ENCODE peak calls at places on chromosomes 6 and 20, in five cellular contexts. One of them, this sample, is unnamed.

GRCh38 chr20:45044601-45045000 is 56.3 kb downstream of the KCNS1 start:
- DNase-seq in H1: no peak
- DNase-seq in neuronal stem cell: no peak
- DNase-seq in mesenchymal stem cell: no peak
- DNase-seq in trophoblast cell: no peak
- DNase-seq in this sample: no peak

GRCh38 chr20:25085756-25086495 is 4.0 kb upstream of the VSX1 start:
- DNase-seq in trophoblast cell: no peak
- DNase-seq in mesenchymal stem cell: no peak
- DNase-seq in neuronal stem cell: no peak
- DNase-seq in H1: no peak
- DNase-seq in this sample: peak

GRCh38 chr20:47875302-47876025 is 90.2 kb upstream of the SULF2 start:
- DNase-seq in mesenchymal stem cell: peak
- DNase-seq in trophoblast cell: no peak
- DNase-seq in neuronal stem cell: no peak
- DNase-seq in H1: no peak
- DNase-seq in this sample: no peak

GRCh38 chr6:154969796-154970195 is 25.3 kb upstream of the TIAM2 start:
- DNase-seq in mesenchymal stem cell: peak
- DNase-seq in trophoblast cell: no peak
- DNase-seq in neuronal stem cell: no peak
- DNase-seq in H1: no peak
- DNase-seq in this sample: no peak

GRCh38 chr20:37543828-37544227 is 16.2 kb upstream of the BLCAP start:
- DNase-seq in H1: no peak
- DNase-seq in mesenchymal stem cell: peak
- DNase-seq in trophoblast cell: peak
- DNase-seq in neuronal stem cell: no peak
- DNase-seq in this sample: peak

GRCh38 chr6:20402181-20403079 is 751 bp downstream of the E2F3 start:
- DNase-seq in neuronal stem cell: peak
- DNase-seq in H1: peak
- DNase-seq in trophoblast cell: peak
- DNase-seq in mesenchymal stem cell: peak
- DNase-seq in this sample: peak

GRCh38 chr6:11094411-11094851 is 797 bp downstream of the SMIM13 start:
- DNase-seq in H1: peak
- DNase-seq in trophoblast cell: peak
- DNase-seq in mesenchymal stem cell: peak
- DNase-seq in neuronal stem cell: peak
- DNase-seq in this sample: peak

GRCh38 chr6:137910424-137910834 is 43.4 kb downstream of the TNFAIP3 start:
- DNase-seq in trophoblast cell: no peak
- DNase-seq in neuronal stem cell: no peak
- DNase-seq in H1: no peak
- DNase-seq in mesenchymal stem cell: no peak
- DNase-seq in this sample: no peak

GRCh38 chr6:133939778-133940667 is 13.0 kb upstream of the TBPL1 start:
- DNase-seq in trophoblast cell: peak
- DNase-seq in mesenchymal stem cell: no peak
- DNase-seq in neuronal stem cell: no peak
- DNase-seq in H1: no peak
- DNase-seq in this sample: no peak

GRCh38 chr20:25484224-25484846 is 76.9 kb downstream of the GINS1 start:
- DNase-seq in neuronal stem cell: no peak
- DNase-seq in H1: no peak
- DNase-seq in mesenchymal stem cell: no peak
- DNase-seq in trophoblast cell: no peak
- DNase-seq in this sample: no peak

GRCh38 chr20:4018015-4018748 is 2.8 kb upstream of the RNF24 start:
- DNase-seq in trophoblast cell: peak
- DNase-seq in H1: no peak
- DNase-seq in mesenchymal stem cell: no peak
- DNase-seq in neuronal stem cell: no peak
- DNase-seq in this sample: no peak

GRCh38 chr20:20869161-20869560 is 156.7 kb upstream of the RALGAPA2 start:
- DNase-seq in mesenchymal stem cell: no peak
- DNase-seq in neuronal stem cell: no peak
- DNase-seq in H1: no peak
- DNase-seq in trophoblast cell: no peak
- DNase-seq in this sample: no peak

DNA sequence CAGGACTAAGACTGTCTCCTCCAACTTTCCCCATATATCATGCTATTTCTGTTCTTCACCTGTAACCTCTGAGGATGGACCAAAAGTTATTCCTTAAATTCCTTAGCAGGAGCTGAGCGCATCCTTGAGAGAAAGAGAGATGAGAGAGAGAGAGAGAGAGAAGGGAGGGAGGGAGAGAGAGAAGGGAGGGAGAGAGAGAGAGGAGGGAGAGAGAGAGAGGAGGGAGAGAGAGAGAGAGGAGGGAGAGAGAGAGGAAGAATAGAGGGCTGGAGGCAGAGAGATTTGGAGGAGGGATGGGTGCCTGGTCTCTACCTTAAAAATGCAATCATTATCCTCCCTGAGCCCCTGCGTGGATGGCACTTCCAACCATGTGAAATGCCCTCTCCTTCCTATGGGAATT is 73.6 kb downstream of the BMP2 start:
- DNase-seq in mesenchymal stem cell: no peak
- DNase-seq in H1: no peak
- DNase-seq in trophoblast cell: no peak
- DNase-seq in neuronal stem cell: no peak
- DNase-seq in this sample: no peak
- H3K18ac ChIP-seq in mesenchymal stem cell: no peak
- H3K18ac ChIP-seq in H1: no peak
- H3K18ac ChIP-seq in trophoblast cell: no peak
- H3K18ac ChIP-seq in neuronal stem cell: no peak
- H3K18ac ChIP-seq in this sample: no peak

GRCh38 chr20:34527016-34527415 is 10.8 kb downstream of the DYNLRB1 start:
- DNase-seq in mesenchymal stem cell: no peak
- DNase-seq in H1: no peak
- DNase-seq in neuronal stem cell: no peak
- DNase-seq in trophoblast cell: no peak
- DNase-seq in this sample: no peak

GRCh38 chr20:34526466-34526865 is 10.2 kb downstream of the DYNLRB1 start:
- DNase-seq in mesenchymal stem cell: peak
- DNase-seq in trophoblast cell: no peak
- DNase-seq in H1: no peak
- DNase-seq in neuronal stem cell: no peak
- DNase-seq in this sample: no peak

GRCh38 chr20:34525709-34526416 is 9.6 kb downstream of the DYNLRB1 start:
- DNase-seq in neuronal stem cell: no peak
- DNase-seq in trophoblast cell: peak
- DNase-seq in mesenchymal stem cell: peak
- DNase-seq in H1: no peak
- DNase-seq in this sample: no peak

GRCh38 chr20:34524426-34524825 is 8.2 kb downstream of the DYNLRB1 start:
- DNase-seq in mesenchymal stem cell: no peak
- DNase-seq in H1: peak
- DNase-seq in trophoblast cell: no peak
- DNase-seq in neuronal stem cell: no peak
- DNase-seq in this sample: no peak

DNA sequence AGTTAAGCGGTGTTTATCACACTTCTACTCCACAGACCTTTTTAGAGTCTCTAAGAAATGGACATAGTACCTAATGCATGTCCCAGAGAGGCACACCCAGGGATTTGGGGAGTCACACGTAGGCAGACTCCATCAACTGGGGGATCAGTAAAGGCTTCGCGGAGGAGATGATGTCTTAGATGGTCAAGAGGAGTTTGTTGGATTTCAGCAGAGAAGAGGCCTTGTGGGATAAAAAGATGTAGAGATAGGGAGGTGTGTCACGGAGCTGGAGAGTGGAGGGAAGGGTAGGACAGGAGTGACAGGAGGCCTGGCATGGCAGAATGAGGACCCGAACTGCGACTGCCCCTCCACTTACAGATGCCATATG is 9.1 kb downstream of the DYNLRB1 start:
- DNase-seq in H1: peak
- DNase-seq in mesenchymal stem cell: no peak
- DNase-seq in trophoblast cell: no peak
- DNase-seq in neuronal stem cell: no peak
- DNase-seq in this sample: no peak
- H3K27ac ChIP-seq in H1: no peak
- H3K27ac ChIP-seq in mesenchymal stem cell: peak
- H3K27ac ChIP-seq in trophoblast cell: no peak
- H3K27ac ChIP-seq in neuronal stem cell: no peak
- H3K27ac ChIP-seq in this sample: no peak

GRCh38 chr6:131936156-131936555 is 15.0 kb downstream of the CCN2 start:
- DNase-seq in neuronal stem cell: no peak
- DNase-seq in mesenchymal stem cell: no peak
- DNase-seq in H1: no peak
- DNase-seq in trophoblast cell: peak
- DNase-seq in this sample: no peak

GRCh38 chr6:131937703-131938631 is 13.2 kb downstream of the CCN2 start:
- DNase-seq in mesenchymal stem cell: peak
- DNase-seq in trophoblast cell: no peak
- DNase-seq in H1: no peak
- DNase-seq in neuronal stem cell: no peak
- DNase-seq in this sample: no peak

DNA sequence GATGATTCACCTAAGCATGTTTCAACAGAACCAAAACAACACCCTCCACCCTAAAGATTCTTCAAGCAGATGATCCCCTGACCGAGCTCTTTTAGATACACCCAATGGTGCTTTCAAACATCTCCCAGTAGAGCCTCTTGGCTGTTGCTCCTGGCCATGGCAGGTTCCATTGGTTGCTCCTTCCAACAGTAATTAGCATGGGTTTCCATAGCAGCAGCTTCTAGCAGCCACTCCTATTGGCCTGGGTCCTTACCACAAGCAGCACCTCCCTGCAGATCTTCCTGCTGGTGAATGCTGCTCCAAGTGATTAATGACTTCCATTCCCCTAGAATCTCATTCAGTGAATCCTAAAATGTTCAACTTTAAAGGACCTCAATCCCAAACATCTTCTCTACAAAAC is 14.0 kb downstream of the CCN2 start:
- DNase-seq in trophoblast cell: no peak
- DNase-seq in mesenchymal stem cell: no peak
- DNase-seq in H1: no peak
- DNase-seq in neuronal stem cell: no peak
- DNase-seq in this sample: no peak
- H2BK12ac ChIP-seq in trophoblast cell: no peak
- H2BK12ac ChIP-seq in mesenchymal stem cell: no peak
- H2BK12ac ChIP-seq in H1: no peak
- H2BK12ac ChIP-seq in neuronal stem cell: no peak
- H2BK12ac ChIP-seq in this sample: no peak

DNA sequence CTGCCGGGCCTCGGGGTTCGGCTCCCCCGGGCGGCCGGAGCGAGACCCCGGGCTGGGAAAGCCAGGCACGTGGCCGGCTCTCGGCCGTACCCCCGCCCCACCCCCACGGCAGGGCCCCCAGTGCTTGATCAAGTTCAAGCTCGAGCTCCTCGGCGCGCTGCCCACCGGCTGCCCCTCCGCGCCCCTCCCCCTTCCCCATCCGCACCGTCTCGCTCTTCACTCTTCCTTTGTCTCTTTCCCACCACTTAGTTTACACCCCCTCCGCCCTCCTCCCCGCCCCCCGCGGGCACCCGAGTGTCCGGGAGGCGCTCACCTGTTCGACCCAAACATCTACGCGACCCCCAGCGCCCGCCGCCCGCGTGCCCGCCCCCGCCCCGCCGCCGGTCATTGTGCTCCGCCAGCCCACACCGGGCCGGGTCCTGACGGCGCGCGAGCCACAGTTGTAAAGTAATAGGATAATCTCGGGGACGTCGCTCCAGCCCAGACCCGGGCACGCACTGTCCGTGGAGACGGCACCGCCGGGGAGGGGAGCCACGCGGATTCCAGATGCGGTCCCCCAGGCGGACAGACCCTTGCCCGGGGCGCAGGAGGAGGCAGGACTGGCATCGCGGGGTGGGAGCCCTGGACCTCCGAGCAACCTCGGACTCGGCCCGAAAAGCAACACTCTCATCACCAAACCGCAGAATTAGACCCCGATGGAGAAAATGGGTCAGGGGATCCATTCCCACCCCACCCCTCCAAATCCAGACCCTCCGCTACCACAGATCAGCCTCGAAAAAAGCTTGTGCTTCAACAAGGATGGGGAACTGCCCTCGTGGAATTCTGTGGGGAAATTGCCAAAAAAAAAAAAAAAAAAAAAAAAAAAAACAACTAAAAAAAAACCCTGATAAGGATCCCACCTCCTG is 100.7 kb downstream of the NOL4L start:
- DNase-seq in trophoblast cell: peak
- DNase-seq in mesenchymal stem cell: peak
- DNase-seq in H1: peak
- DNase-seq in neuronal stem cell: no peak
- DNase-seq in this sample: peak
- H3K18ac ChIP-seq in trophoblast cell: peak
- H3K18ac ChIP-seq in mesenchymal stem cell: peak
- H3K18ac ChIP-seq in H1: peak
- H3K18ac ChIP-seq in neuronal stem cell: peak
- H3K18ac ChIP-seq in this sample: peak

GRCh38 chr20:10644458-10645204 is 29.2 kb downstream of the JAG1 start:
- DNase-seq in mesenchymal stem cell: no peak
- DNase-seq in neuronal stem cell: no peak
- DNase-seq in H1: no peak
- DNase-seq in trophoblast cell: peak
- DNase-seq in this sample: no peak
- H3K27ac ChIP-seq in mesenchymal stem cell: no peak
- H3K27ac ChIP-seq in neuronal stem cell: no peak
- H3K27ac ChIP-seq in H1: no peak
- H3K27ac ChIP-seq in trophoblast cell: no peak
- H3K27ac ChIP-seq in this sample: no peak

GRCh38 chr20:50243610-50244351 is 53.2 kb downstream of the CEBPB start:
- DNase-seq in trophoblast cell: no peak
- DNase-seq in neuronal stem cell: no peak
- DNase-seq in mesenchymal stem cell: no peak
- DNase-seq in H1: no peak
- DNase-seq in this sample: no peak

GRCh38 chr20:50242178-50242514 is 51.5 kb downstream of the CEBPB start:
- DNase-seq in mesenchymal stem cell: no peak
- DNase-seq in trophoblast cell: no peak
- DNase-seq in H1: no peak
- DNase-seq in neuronal stem cell: no peak
- DNase-seq in this sample: no peak

GRCh38 chr20:50242548-50242862 is 51.9 kb downstream of the CEBPB start:
- DNase-seq in trophoblast cell: no peak
- DNase-seq in H1: no peak
- DNase-seq in mesenchymal stem cell: no peak
- DNase-seq in neuronal stem cell: no peak
- DNase-seq in this sample: no peak

GRCh38 chr20:50244352-50245149 is 53.9 kb downstream of the CEBPB start:
- DNase-seq in trophoblast cell: peak
- DNase-seq in neuronal stem cell: no peak
- DNase-seq in mesenchymal stem cell: no peak
- DNase-seq in H1: no peak
- DNase-seq in this sample: no peak

GRCh38 chr20:50242863-50243609 is 52.4 kb downstream of the CEBPB start:
- DNase-seq in H1: no peak
- DNase-seq in neuronal stem cell: no peak
- DNase-seq in trophoblast cell: peak
- DNase-seq in mesenchymal stem cell: no peak
- DNase-seq in this sample: no peak
- H2BK12ac ChIP-seq in H1: no peak
- H2BK12ac ChIP-seq in neuronal stem cell: peak
- H2BK12ac ChIP-seq in trophoblast cell: peak
- H2BK12ac ChIP-seq in mesenchymal stem cell: peak
- H2BK12ac ChIP-seq in this sample: no peak

DNA sequence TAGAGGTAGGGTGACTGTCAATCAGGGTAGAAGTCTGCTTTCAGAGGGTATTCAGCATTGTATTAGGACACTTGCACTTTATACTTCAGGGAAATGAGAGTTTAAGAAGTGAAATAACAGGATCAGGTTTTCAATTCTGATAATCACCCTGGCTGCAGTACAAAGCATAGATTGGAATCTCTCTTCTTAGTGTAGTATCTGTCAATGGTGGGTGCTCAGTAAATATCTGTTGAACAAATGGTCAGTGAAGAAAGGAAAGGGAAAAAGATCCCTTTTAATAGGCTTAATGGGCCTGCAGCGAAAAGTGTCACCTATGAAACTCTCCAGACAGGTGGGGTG is 18.7 kb downstream of the TUBB2B start:
- DNase-seq in H1: no peak
- DNase-seq in neuronal stem cell: no peak
- DNase-seq in mesenchymal stem cell: no peak
- DNase-seq in trophoblast cell: no peak
- DNase-seq in this sample: no peak
- H3K18ac ChIP-seq in H1: no peak
- H3K18ac ChIP-seq in neuronal stem cell: no peak
- H3K18ac ChIP-seq in mesenchymal stem cell: peak
- H3K18ac ChIP-seq in trophoblast cell: no peak
- H3K18ac ChIP-seq in this sample: no peak